ENCODE peak calls at places on chromosomes 16 and 17, in five cellular contexts. Y, C, X, R and I are unnamed samples. For H3K4me1, the result is how much of the 10 kb centered on the place peaks cover.

GRCh38 chr16:23948949-23949392 is 113.2 kb downstream of the PRKCB start:
- DNase-seq in C (no peak), R (no peak), Y (no peak), X (no peak), I (no peak)

GRCh38 chr16:80144191-80144590 is 396.6 kb upstream of the DYNLRB2 start:
- DNase-seq in Y (peak), C (no peak), R (no peak), X (no peak), I (no peak)

GRCh38 chr17:42817866-42818265 is 6.2 kb downstream of the BECN1 start:
- DNase-seq in X (no peak), C (no peak), Y (no peak), R (no peak), I (no peak)

GRCh38 chr16:72722552-72722951 is 325.4 kb downstream of the ZFHX3 start:
- DNase-seq in Y (no peak), X (no peak), C (no peak), R (no peak), I (no peak)

GRCh38 chr17:81040791-81041337 is 5.9 kb downstream of the BAIAP2 start:
- DNase-seq in X (no peak), R (peak), C (no peak), Y (no peak), I (peak)

GRCh38 chr16:23570992-23571632 is 13.6 kb downstream of the UBFD1 start:
- DNase-seq in Y (no peak), R (peak), C (no peak), X (peak), I (no peak)

GRCh38 chr17:45050680-45051059 is 762 bp downstream of the DCAKD start:
- DNase-seq in R (peak), C (peak), Y (no peak), X (no peak), I (no peak)

GRCh38 chr16:30656388-30656787 is 1.8 kb upstream of the FBRS start:
- DNase-seq in C (no peak), R (no peak), X (no peak), Y (no peak), I (no peak)

GRCh38 chr17:39699818-39700147 is at the start of gene ERBB2:
- DNase-seq in Y (peak), R (no peak), X (peak), C (peak), I (peak)

GRCh38 chr17:57356722-57357391 is 100.5 kb downstream of the MSI2 start:
- DNase-seq in C (no peak), Y (no peak), X (no peak), R (peak), I (no peak)

GRCh38 chr16:58012481-58012880 is 11.3 kb downstream of the USB1 start:
- DNase-seq in Y (no peak), X (no peak), R (no peak), C (no peak), I (no peak)

GRCh38 chr16:78742501-78743283 is 643.2 kb downstream of the WWOX start:
- DNase-seq in X (peak), C (no peak), Y (peak), R (peak), I (no peak)

GRCh38 chr17:33015716-33016346 is 24.2 kb downstream of the SPACA3 start:
- DNase-seq in C (no peak), R (no peak), Y (no peak), X (no peak), I (no peak)

GRCh38 chr17:65489413-65490170 is 71.9 kb downstream of the AXIN2 start:
- DNase-seq in C (no peak), R (no peak), Y (peak), X (no peak), I (no peak)

GRCh38 chr17:1779571-1780074 is 17.8 kb downstream of the SERPINF1 start:
- DNase-seq in R (no peak), C (peak), Y (peak), X (peak), I (peak)

GRCh38 chr16:80932725-80933124 is 74.0 kb downstream of the CMC2 start:
- DNase-seq in X (peak), C (peak), R (no peak), Y (peak), I (peak)

GRCh38 chr17:72590382-72590781 is 469.6 kb downstream of the SOX9 start:
- DNase-seq in C (peak), R (no peak), X (no peak), Y (peak), I (no peak)

GRCh38 chr16:88116121-88116900 is 165.1 kb downstream of the BANP start:
- DNase-seq in C (peak), R (no peak), X (no peak), Y (peak), I (peak)

GRCh38 chr17:56833023-56833811 is 503 bp downstream of the C17orf67 start:
- DNase-seq in Y (peak), X (peak), C (peak), R (peak), I (peak)

GRCh38 chr17:38747385-38748328 is 479 bp downstream of the PCGF2 start:
- DNase-seq in Y (no peak), R (peak), C (peak), X (peak), I (peak)

GRCh38 chr16:87653234-87653633 is 50.9 kb downstream of the JPH3 start:
- DNase-seq in C (no peak), X (no peak), Y (peak), R (peak), I (no peak)

GRCh38 chr17:78879679-78880186 is 23.3 kb downstream of the CEP295NL start:
- DNase-seq in R (no peak), X (peak), Y (peak), C (peak), I (peak)

GRCh38 chr16:2043980-2044451 is 3.6 kb downstream of the NTHL1 start:
- DNase-seq in Y (no peak), C (no peak), X (no peak), R (no peak), I (no peak)
- H3K4me1 ChIP-seq in Y (under half), C (under half), X (under half), R (under half), I (under half)

GRCh38 chr16:8736123-8736680 is 61.2 kb downstream of the TMEM186 start:
- DNase-seq in X (no peak), C (no peak), R (no peak), Y (no peak), I (no peak)

GRCh38 chr16:8740775-8741355 is 56.6 kb downstream of the TMEM186 start:
- DNase-seq in X (no peak), R (no peak), C (no peak), Y (no peak), I (no peak)

GRCh38 chr16:8741636-8742427 is 55.6 kb downstream of the TMEM186 start:
- DNase-seq in Y (no peak), X (no peak), C (no peak), R (no peak), I (no peak)

GRCh38 chr16:8739151-8739550 is 58.3 kb downstream of the TMEM186 start:
- DNase-seq in R (no peak), C (no peak), X (no peak), Y (no peak), I (no peak)

GRCh38 chr16:8739989-8740704 is 57.3 kb downstream of the TMEM186 start:
- DNase-seq in X (no peak), C (no peak), Y (no peak), R (no peak), I (no peak)
- H3K4me1 ChIP-seq in X (under half), C (under half), Y (under half), R (under half), I (under half)

DNA sequence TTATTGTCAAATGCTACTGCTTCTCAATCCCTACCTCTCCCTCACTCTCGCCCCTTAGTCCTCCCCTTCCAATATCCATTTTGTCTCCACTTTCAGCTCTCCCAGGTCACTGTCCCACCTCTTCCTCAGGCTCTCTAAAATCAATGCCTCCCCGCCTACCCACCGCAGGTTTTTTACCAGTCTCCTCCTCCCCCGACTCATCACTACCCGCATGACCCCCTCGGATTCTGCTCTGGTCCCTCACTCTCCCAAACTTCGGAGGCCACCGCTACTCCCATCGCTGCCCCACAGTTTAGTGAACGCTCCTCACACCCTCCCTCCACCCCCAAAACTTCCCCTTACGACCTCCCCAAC is 513 bp downstream of the CRLF3 start:
- DNase-seq in R (peak), Y (no peak), X (no peak), C (no peak), I (no peak)
- H3K4me1 ChIP-seq in R (half or more), Y (under half), X (under half), C (under half), I (under half)

GRCh38 chr16:17275989-17276530 is 194.7 kb downstream of the XYLT1 start:
- DNase-seq in Y (no peak), C (no peak), X (no peak), R (no peak), I (no peak)
- H3K4me1 ChIP-seq in Y (under half), C (under half), X (under half), R (under half), I (under half)

DNA sequence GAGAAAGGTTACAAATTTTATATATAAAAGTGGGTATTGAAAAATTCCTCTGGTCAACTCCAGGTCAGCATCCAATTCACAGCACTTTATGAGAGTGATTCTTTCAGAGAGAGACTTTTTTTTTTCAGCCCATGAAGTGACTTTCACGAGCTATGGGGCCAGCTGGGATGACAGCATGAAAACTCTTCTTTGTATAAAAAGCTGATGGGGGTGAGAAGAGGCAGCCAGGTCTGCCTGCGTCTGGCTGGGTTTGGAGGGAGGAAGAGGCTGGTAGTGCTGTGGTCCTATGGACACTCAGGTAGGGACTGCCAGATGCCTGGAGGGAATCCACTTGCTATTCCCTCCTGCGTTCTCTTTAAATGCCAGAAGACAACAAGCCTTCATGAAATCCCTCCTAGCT is 250.6 kb downstream of the UTP18 start:
- DNase-seq in X (no peak), C (no peak), Y (no peak), R (no peak), I (no peak)
- H3K4me1 ChIP-seq in X (under half), C (under half), Y (under half), R (under half), I (under half)

DNA sequence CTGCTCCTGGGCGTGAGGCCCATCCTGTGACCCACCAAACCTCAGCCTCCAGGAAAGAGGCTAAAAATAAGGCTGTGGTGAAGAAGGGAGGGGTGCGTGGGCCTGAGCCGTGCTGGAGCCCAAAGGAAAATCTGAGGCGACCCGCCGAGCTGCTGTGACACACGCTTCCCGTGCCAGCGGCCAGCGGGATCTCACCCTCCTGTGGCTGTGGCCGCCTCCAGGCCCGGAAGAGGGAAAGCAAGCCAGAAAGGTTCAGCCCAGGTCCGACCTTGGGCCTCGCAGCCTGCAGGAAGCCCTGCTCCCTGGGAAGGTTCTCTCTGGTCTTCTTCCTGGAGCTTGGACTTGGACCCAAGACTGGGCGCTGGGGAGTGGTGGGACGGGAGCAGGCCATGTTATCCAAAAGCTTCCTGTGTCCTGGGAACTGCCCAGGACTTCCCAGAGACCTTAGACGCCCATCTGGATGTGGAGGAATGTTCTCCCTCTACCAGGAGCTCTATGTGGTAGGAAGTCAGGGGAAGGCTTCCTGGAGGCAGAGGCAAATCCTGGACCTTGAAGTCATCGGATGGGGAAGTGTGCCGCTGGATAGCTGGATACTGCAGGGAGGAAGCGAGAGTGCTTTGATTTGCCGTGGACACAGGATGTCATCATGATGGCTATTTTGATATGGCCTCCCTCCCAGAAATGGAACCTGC is 11.4 kb downstream of the SPNS2 start:
- DNase-seq in Y (no peak), X (peak), C (no peak), R (no peak), I (no peak)
- H3K4me1 ChIP-seq in Y (under half), X (under half), C (under half), R (under half), I (under half)

DNA sequence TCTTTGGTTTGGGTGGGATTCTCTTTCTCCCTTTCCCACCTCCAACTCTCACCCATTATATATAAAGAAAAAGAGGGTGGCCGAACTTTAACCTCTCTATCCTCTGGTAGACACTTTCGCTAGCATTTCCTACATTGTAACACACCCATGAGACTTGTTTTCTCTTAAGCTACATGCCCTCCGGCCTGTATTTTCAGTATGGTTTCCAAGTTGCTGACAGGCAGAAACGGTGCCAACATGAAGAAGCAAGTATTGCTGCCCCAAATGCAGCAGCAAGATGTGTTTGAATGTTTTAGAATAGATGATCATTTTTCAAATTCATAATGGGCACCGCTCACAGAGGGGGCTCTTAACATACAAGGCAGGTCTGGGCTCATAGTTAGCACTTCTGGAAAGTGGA is 18.7 kb upstream of the CYB5B start:
- DNase-seq in C (no peak), X (no peak), Y (no peak), R (no peak), I (no peak)
- H3K4me1 ChIP-seq in C (under half), X (under half), Y (under half), R (under half), I (under half)

DNA sequence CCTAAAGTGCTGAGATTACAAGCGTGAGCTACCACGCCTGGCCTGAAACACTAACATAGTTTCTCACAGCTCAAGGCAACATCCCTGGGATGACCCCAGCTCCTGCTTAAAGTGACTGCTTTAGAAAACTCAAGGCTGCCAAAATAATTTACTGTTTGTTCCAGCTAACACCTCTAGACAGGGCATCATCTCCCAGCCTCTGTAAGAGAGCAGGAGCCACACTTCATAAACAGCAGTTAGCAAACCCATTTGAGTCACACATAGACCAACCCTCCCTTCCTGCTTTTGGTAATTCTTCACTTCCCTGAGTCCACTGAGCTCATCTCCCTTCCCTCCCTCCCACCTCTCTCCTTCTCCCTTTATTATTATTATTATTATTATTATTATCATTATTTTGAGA is 201.3 kb downstream of the XYLT1 start:
- DNase-seq in C (no peak), X (no peak), R (no peak), Y (peak), I (no peak)
- H3K4me1 ChIP-seq in C (under half), X (under half), R (under half), Y (under half), I (under half)

DNA sequence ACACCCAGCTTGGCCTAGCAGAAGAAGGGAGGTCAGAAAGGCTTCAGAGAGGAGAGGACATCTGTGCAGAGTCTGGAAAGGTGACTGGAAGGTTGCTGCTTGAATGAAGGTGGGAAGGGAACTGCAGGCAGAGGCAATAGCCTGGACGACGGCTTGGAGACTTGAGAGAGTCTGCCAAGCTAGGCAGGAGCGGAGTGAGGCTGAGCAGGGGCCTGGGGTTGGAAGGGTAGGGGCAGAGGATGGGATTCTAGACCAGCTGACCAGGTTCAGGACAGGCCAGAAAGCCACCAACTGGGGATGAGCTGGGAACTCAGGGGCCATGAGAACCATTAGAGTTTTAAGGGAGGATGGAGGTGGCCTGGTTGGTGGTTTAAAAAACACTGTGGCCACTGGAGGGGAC is 339 bp upstream of the SGCA start:
- DNase-seq in R (no peak), X (peak), Y (no peak), C (no peak), I (no peak)
- H3K4me1 ChIP-seq in R (under half), X (under half), Y (under half), C (under half), I (under half)